ENCODE peak calls at places on chromosomes 4 and X, in six cellular contexts. One of them, this sample, is unnamed. For H3K27me3, the result is how much of the 10 kb centered on the place peaks cover.

GRCh38 chrX:37753384-37753783 is 26.5 kb upstream of the CYBB start:
- DNase-seq in CD8-positive, alpha-beta T cell: no peak
- DNase-seq in pancreas: no peak
- DNase-seq in iPS DF 6.9: no peak
- DNase-seq in suprapubic skin: no peak
- DNase-seq in dorsolateral prefrontal cortex: no peak
- DNase-seq in this sample: no peak

GRCh38 chrX:29858714-29859113 is 356.6 kb upstream of the MAGEB2 start:
- DNase-seq in CD8-positive, alpha-beta T cell: no peak
- DNase-seq in pancreas: no peak
- DNase-seq in iPS DF 6.9: no peak
- DNase-seq in suprapubic skin: no peak
- DNase-seq in dorsolateral prefrontal cortex: no peak
- DNase-seq in this sample: no peak

GRCh38 chrX:78377186-78377585 is 49.8 kb upstream of the CYSLTR1 start:
- DNase-seq in CD8-positive, alpha-beta T cell: no peak
- DNase-seq in pancreas: no peak
- DNase-seq in iPS DF 6.9: no peak
- DNase-seq in suprapubic skin: no peak
- DNase-seq in dorsolateral prefrontal cortex: no peak
- DNase-seq in this sample: no peak

GRCh38 chrX:10519761-10520160 is 100.6 kb downstream of the MID1 start:
- DNase-seq in CD8-positive, alpha-beta T cell: no peak
- DNase-seq in pancreas: no peak
- DNase-seq in iPS DF 6.9: no peak
- DNase-seq in suprapubic skin: no peak
- DNase-seq in dorsolateral prefrontal cortex: no peak
- DNase-seq in this sample: no peak

GRCh38 chr4:73308286-73308685 is 49.7 kb upstream of the ANKRD17 start:
- DNase-seq in CD8-positive, alpha-beta T cell: no peak
- DNase-seq in pancreas: no peak
- DNase-seq in iPS DF 6.9: peak
- DNase-seq in suprapubic skin: no peak
- DNase-seq in dorsolateral prefrontal cortex: no peak
- DNase-seq in this sample: no peak

GRCh38 chrX:110509778-110510510 is 151.3 kb downstream of the RTL9 start:
- DNase-seq in CD8-positive, alpha-beta T cell: no peak
- DNase-seq in pancreas: no peak
- DNase-seq in iPS DF 6.9: peak
- DNase-seq in suprapubic skin: no peak
- DNase-seq in dorsolateral prefrontal cortex: no peak
- DNase-seq in this sample: no peak

GRCh38 chr4:36310793-36311192 is 29.4 kb downstream of the DTHD1 start:
- DNase-seq in CD8-positive, alpha-beta T cell: no peak
- DNase-seq in pancreas: no peak
- DNase-seq in iPS DF 6.9: no peak
- DNase-seq in suprapubic skin: no peak
- DNase-seq in dorsolateral prefrontal cortex: no peak
- DNase-seq in this sample: no peak

GRCh38 chrX:9729161-9729885 is 36.3 kb downstream of the GPR143 start:
- DNase-seq in CD8-positive, alpha-beta T cell: no peak
- DNase-seq in pancreas: no peak
- DNase-seq in iPS DF 6.9: no peak
- DNase-seq in suprapubic skin: no peak
- DNase-seq in dorsolateral prefrontal cortex: no peak
- DNase-seq in this sample: no peak

GRCh38 chr4:128228021-128228571 is 59.5 kb downstream of the PGRMC2 start:
- DNase-seq in CD8-positive, alpha-beta T cell: no peak
- DNase-seq in pancreas: no peak
- DNase-seq in iPS DF 6.9: no peak
- DNase-seq in suprapubic skin: no peak
- DNase-seq in dorsolateral prefrontal cortex: no peak
- DNase-seq in this sample: no peak

GRCh38 chrX:49039598-49040375 is 3.4 kb downstream of the TFE3 start:
- DNase-seq in CD8-positive, alpha-beta T cell: no peak
- DNase-seq in pancreas: peak
- DNase-seq in iPS DF 6.9: peak
- DNase-seq in suprapubic skin: peak
- DNase-seq in dorsolateral prefrontal cortex: peak
- DNase-seq in this sample: peak

GRCh38 chr4:103443324-103443723 is 245.2 kb upstream of the CENPE start:
- DNase-seq in CD8-positive, alpha-beta T cell: no peak
- DNase-seq in pancreas: no peak
- DNase-seq in iPS DF 6.9: no peak
- DNase-seq in suprapubic skin: no peak
- DNase-seq in dorsolateral prefrontal cortex: no peak
- DNase-seq in this sample: no peak

GRCh38 chr4:152094851-152095700 is 334.3 kb upstream of the GATB start:
- DNase-seq in CD8-positive, alpha-beta T cell: no peak
- DNase-seq in pancreas: no peak
- DNase-seq in iPS DF 6.9: no peak
- DNase-seq in suprapubic skin: no peak
- DNase-seq in dorsolateral prefrontal cortex: no peak
- DNase-seq in this sample: no peak

GRCh38 chr4:94399277-94399676 is 52.5 kb upstream of the PDLIM5 start:
- DNase-seq in CD8-positive, alpha-beta T cell: no peak
- DNase-seq in pancreas: no peak
- DNase-seq in iPS DF 6.9: no peak
- DNase-seq in suprapubic skin: no peak
- DNase-seq in dorsolateral prefrontal cortex: no peak
- DNase-seq in this sample: no peak

GRCh38 chr4:80540785-80541469 is 205.4 kb downstream of the CFAP299 start:
- DNase-seq in CD8-positive, alpha-beta T cell: no peak
- DNase-seq in pancreas: no peak
- DNase-seq in iPS DF 6.9: no peak
- DNase-seq in suprapubic skin: no peak
- DNase-seq in dorsolateral prefrontal cortex: no peak
- DNase-seq in this sample: no peak

GRCh38 chr4:41655177-41655576 is 93.3 kb downstream of the PHOX2B start:
- DNase-seq in CD8-positive, alpha-beta T cell: no peak
- DNase-seq in pancreas: no peak
- DNase-seq in iPS DF 6.9: no peak
- DNase-seq in suprapubic skin: no peak
- DNase-seq in dorsolateral prefrontal cortex: no peak
- DNase-seq in this sample: no peak

GRCh38 chr4:120156115-120156718 is 89.6 kb upstream of the MAD2L1 start:
- DNase-seq in CD8-positive, alpha-beta T cell: no peak
- DNase-seq in pancreas: peak
- DNase-seq in iPS DF 6.9: peak
- DNase-seq in suprapubic skin: no peak
- DNase-seq in dorsolateral prefrontal cortex: no peak
- DNase-seq in this sample: no peak

GRCh38 chr4:145544998-145545397 is 63.3 kb downstream of the SMAD1 start:
- DNase-seq in CD8-positive, alpha-beta T cell: no peak
- DNase-seq in pancreas: no peak
- DNase-seq in iPS DF 6.9: no peak
- DNase-seq in suprapubic skin: no peak
- DNase-seq in dorsolateral prefrontal cortex: no peak
- DNase-seq in this sample: no peak

GRCh38 chrX:15781964-15782711 is 8.1 kb upstream of the ZRSR2 start:
- DNase-seq in CD8-positive, alpha-beta T cell: no peak
- DNase-seq in pancreas: no peak
- DNase-seq in iPS DF 6.9: no peak
- DNase-seq in suprapubic skin: no peak
- DNase-seq in dorsolateral prefrontal cortex: no peak
- DNase-seq in this sample: no peak

GRCh38 chr4:123235431-123235830 is 161.2 kb upstream of the SPRY1 start:
- DNase-seq in CD8-positive, alpha-beta T cell: no peak
- DNase-seq in pancreas: no peak
- DNase-seq in iPS DF 6.9: no peak
- DNase-seq in suprapubic skin: no peak
- DNase-seq in dorsolateral prefrontal cortex: no peak
- DNase-seq in this sample: no peak

GRCh38 chr4:148216866-148217814 is 225.1 kb downstream of the NR3C2 start:
- DNase-seq in CD8-positive, alpha-beta T cell: no peak
- DNase-seq in pancreas: no peak
- DNase-seq in iPS DF 6.9: no peak
- DNase-seq in suprapubic skin: no peak
- DNase-seq in dorsolateral prefrontal cortex: no peak
- DNase-seq in this sample: no peak

GRCh38 chr4:98745372-98745771 is 87.0 kb upstream of the TSPAN5 start:
- DNase-seq in CD8-positive, alpha-beta T cell: no peak
- DNase-seq in pancreas: no peak
- DNase-seq in iPS DF 6.9: no peak
- DNase-seq in suprapubic skin: no peak
- DNase-seq in dorsolateral prefrontal cortex: no peak
- DNase-seq in this sample: no peak

GRCh38 chr4:127211377-127212268 is 421.1 kb upstream of the INTU start:
- DNase-seq in CD8-positive, alpha-beta T cell: no peak
- DNase-seq in pancreas: no peak
- DNase-seq in iPS DF 6.9: no peak
- DNase-seq in suprapubic skin: no peak
- DNase-seq in dorsolateral prefrontal cortex: no peak
- DNase-seq in this sample: no peak

GRCh38 chrX:38627683-38628082 is 66.3 kb downstream of the TSPAN7 start:
- DNase-seq in CD8-positive, alpha-beta T cell: no peak
- DNase-seq in pancreas: no peak
- DNase-seq in iPS DF 6.9: peak
- DNase-seq in suprapubic skin: no peak
- DNase-seq in dorsolateral prefrontal cortex: no peak
- DNase-seq in this sample: no peak

GRCh38 chrX:9842541-9842940 is 56.3 kb downstream of the SHROOM2 start:
- DNase-seq in CD8-positive, alpha-beta T cell: no peak
- DNase-seq in pancreas: no peak
- DNase-seq in iPS DF 6.9: no peak
- DNase-seq in suprapubic skin: no peak
- DNase-seq in dorsolateral prefrontal cortex: no peak
- DNase-seq in this sample: no peak

GRCh38 chrX:78753571-78753970 is 6.1 kb downstream of the LPAR4 start:
- DNase-seq in CD8-positive, alpha-beta T cell: no peak
- DNase-seq in pancreas: no peak
- DNase-seq in iPS DF 6.9: no peak
- DNase-seq in suprapubic skin: no peak
- DNase-seq in dorsolateral prefrontal cortex: no peak
- DNase-seq in this sample: no peak

GRCh38 chr4:73683033-73683432 is 57.3 kb upstream of the CXCL8 start:
- DNase-seq in CD8-positive, alpha-beta T cell: no peak
- DNase-seq in pancreas: no peak
- DNase-seq in iPS DF 6.9: no peak
- DNase-seq in suprapubic skin: no peak
- DNase-seq in dorsolateral prefrontal cortex: no peak
- DNase-seq in this sample: no peak

DNA sequence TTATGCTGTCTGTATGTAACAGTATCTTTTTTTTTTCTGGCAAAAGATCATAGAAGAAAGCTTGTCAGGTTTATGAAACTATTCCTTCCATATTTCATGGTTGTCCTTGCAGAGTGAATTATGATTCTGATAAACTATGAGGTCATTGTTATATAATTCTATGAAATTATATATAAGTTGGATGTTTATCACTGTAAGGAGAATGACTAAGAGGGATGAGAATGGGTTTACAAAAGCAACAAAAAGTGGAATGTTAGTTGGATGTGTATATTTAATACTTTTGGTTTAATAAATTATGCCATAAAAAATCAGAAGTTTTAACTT is 43.1 kb downstream of the RAPGEF2 start:
- DNase-seq in CD8-positive, alpha-beta T cell: no peak
- DNase-seq in pancreas: no peak
- DNase-seq in iPS DF 6.9: no peak
- DNase-seq in suprapubic skin: no peak
- DNase-seq in dorsolateral prefrontal cortex: no peak
- DNase-seq in this sample: no peak
- H3K27me3 ChIP-seq in CD8-positive, alpha-beta T cell: under half
- H3K27me3 ChIP-seq in pancreas: under half
- H3K27me3 ChIP-seq in iPS DF 6.9: under half
- H3K27me3 ChIP-seq in suprapubic skin: under half
- H3K27me3 ChIP-seq in dorsolateral prefrontal cortex: under half
- H3K27me3 ChIP-seq in this sample: under half

GRCh38 chrX:793216-793770 is 162.7 kb downstream of the SHOX start:
- DNase-seq in CD8-positive, alpha-beta T cell: no peak
- DNase-seq in pancreas: no peak
- DNase-seq in iPS DF 6.9: no peak
- DNase-seq in suprapubic skin: no peak
- DNase-seq in dorsolateral prefrontal cortex: no peak
- DNase-seq in this sample: no peak

GRCh38 chrX:791479-792034 is 161.0 kb downstream of the SHOX start:
- DNase-seq in CD8-positive, alpha-beta T cell: no peak
- DNase-seq in pancreas: no peak
- DNase-seq in iPS DF 6.9: peak
- DNase-seq in suprapubic skin: no peak
- DNase-seq in dorsolateral prefrontal cortex: no peak
- DNase-seq in this sample: no peak

GRCh38 chrX:789096-789495 is 158.5 kb downstream of the SHOX start:
- DNase-seq in CD8-positive, alpha-beta T cell: no peak
- DNase-seq in pancreas: no peak
- DNase-seq in iPS DF 6.9: no peak
- DNase-seq in suprapubic skin: no peak
- DNase-seq in dorsolateral prefrontal cortex: no peak
- DNase-seq in this sample: no peak

GRCh38 chrX:790031-790430 is 159.4 kb downstream of the SHOX start:
- DNase-seq in CD8-positive, alpha-beta T cell: no peak
- DNase-seq in pancreas: no peak
- DNase-seq in iPS DF 6.9: no peak
- DNase-seq in suprapubic skin: no peak
- DNase-seq in dorsolateral prefrontal cortex: no peak
- DNase-seq in this sample: no peak

GRCh38 chrX:790780-791360 is 160.3 kb downstream of the SHOX start:
- DNase-seq in CD8-positive, alpha-beta T cell: no peak
- DNase-seq in pancreas: no peak
- DNase-seq in iPS DF 6.9: no peak
- DNase-seq in suprapubic skin: no peak
- DNase-seq in dorsolateral prefrontal cortex: no peak
- DNase-seq in this sample: no peak
- H3K27me3 ChIP-seq in CD8-positive, alpha-beta T cell: under half
- H3K27me3 ChIP-seq in pancreas: under half
- H3K27me3 ChIP-seq in iPS DF 6.9: under half
- H3K27me3 ChIP-seq in suprapubic skin: under half
- H3K27me3 ChIP-seq in dorsolateral prefrontal cortex: half or more
- H3K27me3 ChIP-seq in this sample: under half

GRCh38 chr4:173528378-173529321 is 1.4 kb downstream of the HAND2 start:
- DNase-seq in CD8-positive, alpha-beta T cell: no peak
- DNase-seq in pancreas: no peak
- DNase-seq in iPS DF 6.9: no peak
- DNase-seq in suprapubic skin: no peak
- DNase-seq in dorsolateral prefrontal cortex: no peak
- DNase-seq in this sample: no peak
- H3K27me3 ChIP-seq in CD8-positive, alpha-beta T cell: half or more
- H3K27me3 ChIP-seq in pancreas: under half
- H3K27me3 ChIP-seq in iPS DF 6.9: half or more
- H3K27me3 ChIP-seq in suprapubic skin: half or more
- H3K27me3 ChIP-seq in dorsolateral prefrontal cortex: half or more
- H3K27me3 ChIP-seq in this sample: half or more

DNA sequence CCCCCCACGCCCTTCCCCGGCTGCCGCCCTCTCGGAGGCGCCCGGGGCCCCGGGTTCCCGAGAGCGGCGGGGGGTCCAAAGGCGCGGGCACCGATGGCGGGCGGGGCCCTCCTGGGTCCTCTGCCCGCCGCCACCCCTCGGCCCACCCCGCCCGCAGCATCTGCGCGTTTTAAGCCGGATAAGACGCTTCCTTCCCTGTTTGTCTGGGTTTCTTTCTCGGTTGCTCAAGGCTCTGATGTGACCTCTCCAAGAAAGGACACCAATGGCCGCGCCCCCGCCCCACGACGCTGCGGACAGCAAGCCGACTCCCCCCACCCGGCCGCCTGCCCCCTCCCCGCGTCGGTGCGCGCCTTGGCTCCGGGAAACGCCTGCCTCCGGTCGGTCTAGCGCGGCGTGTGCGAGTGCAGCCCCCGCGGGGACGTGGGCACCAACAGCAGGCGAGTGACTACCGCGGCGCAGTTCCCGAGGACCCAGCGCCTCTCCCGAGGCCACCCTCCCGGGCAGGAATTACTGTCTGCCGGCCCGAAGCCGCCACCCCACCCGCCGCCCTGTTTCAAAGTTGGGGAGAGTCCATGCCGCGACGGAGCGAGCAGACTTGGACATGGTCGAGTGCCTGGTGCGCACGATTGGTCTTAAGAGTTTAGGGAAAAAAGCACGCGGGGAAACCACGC is 21.1 kb upstream of the HMX1 start:
- DNase-seq in CD8-positive, alpha-beta T cell: no peak
- DNase-seq in pancreas: no peak
- DNase-seq in iPS DF 6.9: no peak
- DNase-seq in suprapubic skin: no peak
- DNase-seq in dorsolateral prefrontal cortex: no peak
- DNase-seq in this sample: no peak
- H3K27me3 ChIP-seq in CD8-positive, alpha-beta T cell: under half
- H3K27me3 ChIP-seq in pancreas: under half
- H3K27me3 ChIP-seq in iPS DF 6.9: half or more
- H3K27me3 ChIP-seq in suprapubic skin: half or more
- H3K27me3 ChIP-seq in dorsolateral prefrontal cortex: half or more
- H3K27me3 ChIP-seq in this sample: under half

This sample was measured in CD4-positive, alpha-beta T cell.